ENCODE peak calls at places on chromosome X, in six cellular contexts. One of them, this sample, is unnamed.

GRCh38 chrX:56800801-56801200 is 71.8 kb downstream of the NBDY start:
- DNase-seq in mammary epithelial cell: no peak
- DNase-seq in ovary: no peak
- DNase-seq in prostate gland: no peak
- DNase-seq in GM23338: no peak
- DNase-seq in fibroblast of the aortic adventitia: no peak
- DNase-seq in this sample: no peak

GRCh38 chrX:150508461-150509367 is 59.7 kb upstream of the MTM1 start:
- DNase-seq in fibroblast of the aortic adventitia: peak
- DNase-seq in ovary: peak
- DNase-seq in mammary epithelial cell: no peak
- DNase-seq in prostate gland: peak
- DNase-seq in GM23338: peak
- DNase-seq in this sample: peak

GRCh38 chrX:3651272-3651671 is 62.2 kb downstream of the PRKX start:
- DNase-seq in prostate gland: no peak
- DNase-seq in fibroblast of the aortic adventitia: peak
- DNase-seq in mammary epithelial cell: peak
- DNase-seq in ovary: no peak
- DNase-seq in GM23338: peak
- DNase-seq in this sample: peak

GRCh38 chrX:123175366-123176122 is 8.5 kb upstream of the GRIA3 start:
- DNase-seq in mammary epithelial cell: no peak
- DNase-seq in prostate gland: no peak
- DNase-seq in GM23338: no peak
- DNase-seq in fibroblast of the aortic adventitia: no peak
- DNase-seq in ovary: no peak
- DNase-seq in this sample: no peak

GRCh38 chrX:148381603-148382002 is 118.8 kb upstream of the AFF2 start:
- DNase-seq in fibroblast of the aortic adventitia: no peak
- DNase-seq in GM23338: no peak
- DNase-seq in mammary epithelial cell: no peak
- DNase-seq in ovary: no peak
- DNase-seq in prostate gland: no peak
- DNase-seq in this sample: no peak

GRCh38 chrX:32788936-32789335 is 422.4 kb downstream of the DMD start:
- DNase-seq in GM23338: no peak
- DNase-seq in mammary epithelial cell: no peak
- DNase-seq in ovary: no peak
- DNase-seq in fibroblast of the aortic adventitia: no peak
- DNase-seq in prostate gland: no peak
- DNase-seq in this sample: no peak

GRCh38 chrX:25206761-25207160 is 191.0 kb upstream of the ARX start:
- DNase-seq in fibroblast of the aortic adventitia: peak
- DNase-seq in ovary: no peak
- DNase-seq in prostate gland: no peak
- DNase-seq in mammary epithelial cell: peak
- DNase-seq in GM23338: no peak
- DNase-seq in this sample: no peak

GRCh38 chrX:23341452-23341851 is 6.8 kb downstream of the PTCHD1 start:
- DNase-seq in ovary: no peak
- DNase-seq in fibroblast of the aortic adventitia: no peak
- DNase-seq in mammary epithelial cell: no peak
- DNase-seq in GM23338: no peak
- DNase-seq in prostate gland: no peak
- DNase-seq in this sample: peak

GRCh38 chrX:136866337-136867095 is 14.0 kb downstream of the RBMX start:
- DNase-seq in GM23338: peak
- DNase-seq in mammary epithelial cell: no peak
- DNase-seq in fibroblast of the aortic adventitia: no peak
- DNase-seq in ovary: peak
- DNase-seq in prostate gland: no peak
- DNase-seq in this sample: no peak

GRCh38 chrX:130173190-130173895 is 1.6 kb downstream of the RAB33A start:
- DNase-seq in prostate gland: no peak
- DNase-seq in fibroblast of the aortic adventitia: peak
- DNase-seq in ovary: no peak
- DNase-seq in mammary epithelial cell: no peak
- DNase-seq in GM23338: no peak
- DNase-seq in this sample: peak

GRCh38 chrX:104098151-104098808 is 14.0 kb upstream of the ZCCHC18 start:
- DNase-seq in ovary: no peak
- DNase-seq in prostate gland: peak
- DNase-seq in fibroblast of the aortic adventitia: peak
- DNase-seq in GM23338: peak
- DNase-seq in mammary epithelial cell: peak
- DNase-seq in this sample: peak

GRCh38 chrX:151938172-151938571 is 25.5 kb downstream of the MAGEA4 start:
- DNase-seq in prostate gland: no peak
- DNase-seq in fibroblast of the aortic adventitia: no peak
- DNase-seq in ovary: no peak
- DNase-seq in mammary epithelial cell: peak
- DNase-seq in GM23338: no peak
- DNase-seq in this sample: no peak

DNA sequence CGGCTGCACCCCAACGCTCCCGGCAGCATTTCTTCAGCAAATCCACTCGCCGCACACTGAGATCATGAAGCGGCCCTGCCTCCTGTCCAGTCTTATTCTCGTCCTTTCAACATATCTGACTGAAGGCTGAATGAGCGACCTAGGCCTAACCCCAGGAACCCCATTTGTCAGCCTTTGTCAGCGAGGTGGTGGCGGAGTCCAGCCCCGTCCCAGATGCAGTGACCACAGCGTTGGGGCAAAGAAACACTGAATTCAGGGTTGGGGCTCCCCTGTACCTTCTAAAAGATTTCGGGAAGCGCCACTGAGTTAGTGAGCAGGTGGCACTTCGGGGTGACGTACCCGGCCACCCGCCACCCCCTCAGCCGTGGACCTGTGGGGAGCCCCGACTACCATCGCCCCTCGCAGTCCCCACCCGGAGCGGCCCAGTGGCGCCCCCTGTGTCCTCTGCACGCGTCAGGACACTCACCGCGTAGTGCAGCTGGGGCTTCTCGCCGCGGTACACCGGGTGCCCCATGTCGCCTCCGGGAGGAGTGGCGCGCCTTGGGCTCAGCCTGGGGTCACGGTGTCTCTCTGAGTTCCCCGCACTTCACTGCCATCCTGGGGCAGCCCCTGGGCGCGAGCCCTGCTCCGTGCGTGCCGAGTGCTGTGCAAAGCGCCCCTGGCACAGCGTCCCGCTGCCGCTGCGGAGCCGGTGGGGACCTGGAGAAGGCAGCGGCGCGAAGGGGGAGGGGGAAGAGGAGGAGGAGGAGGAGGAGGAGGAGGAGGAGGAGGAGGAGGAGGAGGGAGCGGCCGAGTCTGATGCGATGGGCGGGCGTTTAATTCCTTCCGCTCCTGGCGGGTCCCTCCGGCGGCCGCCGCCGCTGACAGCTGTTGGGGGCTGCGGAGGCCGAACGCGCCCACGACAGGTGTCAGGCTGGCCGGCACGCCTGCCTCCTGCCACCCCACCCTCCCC is 134.1 kb downstream of the AMELX start:
- DNase-seq in ovary: peak
- DNase-seq in GM23338: peak
- DNase-seq in fibroblast of the aortic adventitia: peak
- DNase-seq in prostate gland: peak
- DNase-seq in mammary epithelial cell: no peak
- DNase-seq in this sample: peak
- H3K4me3 ChIP-seq in ovary: peak
- H3K4me3 ChIP-seq in GM23338: peak
- H3K4me3 ChIP-seq in fibroblast of the aortic adventitia: peak
- H3K4me3 ChIP-seq in prostate gland: peak
- H3K4me3 ChIP-seq in mammary epithelial cell: no peak
- H3K4me3 ChIP-seq in this sample: peak

GRCh38 chrX:39247536-39247935 is 446.3 kb downstream of the MID1IP1 start:
- DNase-seq in prostate gland: no peak
- DNase-seq in mammary epithelial cell: no peak
- DNase-seq in GM23338: no peak
- DNase-seq in ovary: no peak
- DNase-seq in fibroblast of the aortic adventitia: no peak
- DNase-seq in this sample: no peak

GRCh38 chrX:39244146-39244545 is 442.9 kb downstream of the MID1IP1 start:
- DNase-seq in mammary epithelial cell: no peak
- DNase-seq in GM23338: no peak
- DNase-seq in ovary: no peak
- DNase-seq in fibroblast of the aortic adventitia: no peak
- DNase-seq in prostate gland: no peak
- DNase-seq in this sample: no peak

GRCh38 chrX:39238017-39238416 is 436.8 kb downstream of the MID1IP1 start:
- DNase-seq in fibroblast of the aortic adventitia: no peak
- DNase-seq in prostate gland: no peak
- DNase-seq in mammary epithelial cell: no peak
- DNase-seq in ovary: no peak
- DNase-seq in GM23338: no peak
- DNase-seq in this sample: no peak

GRCh38 chrX:39245024-39245423 is 443.8 kb downstream of the MID1IP1 start:
- DNase-seq in fibroblast of the aortic adventitia: no peak
- DNase-seq in mammary epithelial cell: no peak
- DNase-seq in ovary: no peak
- DNase-seq in GM23338: no peak
- DNase-seq in prostate gland: no peak
- DNase-seq in this sample: no peak

DNA sequence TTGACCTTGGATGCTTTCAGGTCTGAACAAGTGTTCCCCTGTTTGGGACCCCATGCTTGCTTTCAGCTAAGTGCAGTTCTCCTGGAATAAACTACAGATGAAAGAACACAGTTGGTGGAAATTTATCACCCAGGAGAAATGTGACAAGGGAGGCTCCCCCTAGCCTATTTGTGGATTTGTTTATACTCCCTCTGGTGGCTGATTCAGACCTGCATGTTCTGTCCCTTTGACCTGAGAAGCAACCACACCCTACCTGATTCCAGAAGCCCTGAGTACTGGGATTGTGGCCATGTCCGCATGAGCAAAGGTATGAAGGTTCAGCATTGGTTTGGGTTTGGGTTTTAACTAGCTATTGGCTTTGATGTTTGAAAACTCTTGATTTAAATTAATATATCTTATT is 440.9 kb downstream of the MID1IP1 start:
- DNase-seq in GM23338: peak
- DNase-seq in mammary epithelial cell: peak
- DNase-seq in prostate gland: peak
- DNase-seq in fibroblast of the aortic adventitia: peak
- DNase-seq in ovary: no peak
- DNase-seq in this sample: peak
- TF ChIP-seq CTCF in GM23338: peak
- TF ChIP-seq CTCF in mammary epithelial cell: peak
- TF ChIP-seq CTCF in prostate gland: peak
- TF ChIP-seq CTCF in fibroblast of the aortic adventitia: peak
- TF ChIP-seq CTCF in ovary: no peak
- TF ChIP-seq CTCF in this sample: peak

GRCh38 chrX:29477878-29478277 is 737.5 kb upstream of the MAGEB2 start:
- DNase-seq in fibroblast of the aortic adventitia: no peak
- DNase-seq in ovary: no peak
- DNase-seq in GM23338: no peak
- DNase-seq in mammary epithelial cell: no peak
- DNase-seq in prostate gland: no peak
- DNase-seq in this sample: no peak
- H3K4me3 ChIP-seq in fibroblast of the aortic adventitia: peak
- H3K4me3 ChIP-seq in ovary: no peak
- H3K4me3 ChIP-seq in GM23338: no peak
- H3K4me3 ChIP-seq in mammary epithelial cell: no peak
- H3K4me3 ChIP-seq in prostate gland: no peak
- H3K4me3 ChIP-seq in this sample: no peak

GRCh38 chrX:115958687-115959359 is 211.7 kb upstream of the AGTR2 start:
- DNase-seq in ovary: no peak
- DNase-seq in prostate gland: no peak
- DNase-seq in mammary epithelial cell: peak
- DNase-seq in GM23338: no peak
- DNase-seq in fibroblast of the aortic adventitia: no peak
- DNase-seq in this sample: no peak

GRCh38 chrX:115952417-115953092 is 218.0 kb upstream of the AGTR2 start:
- DNase-seq in ovary: no peak
- DNase-seq in mammary epithelial cell: no peak
- DNase-seq in fibroblast of the aortic adventitia: no peak
- DNase-seq in prostate gland: no peak
- DNase-seq in GM23338: peak
- DNase-seq in this sample: no peak

GRCh38 chrX:115960440-115961084 is 210.0 kb upstream of the AGTR2 start:
- DNase-seq in fibroblast of the aortic adventitia: no peak
- DNase-seq in prostate gland: no peak
- DNase-seq in mammary epithelial cell: peak
- DNase-seq in GM23338: no peak
- DNase-seq in ovary: no peak
- DNase-seq in this sample: no peak

GRCh38 chrX:115957862-115958490 is 212.6 kb upstream of the AGTR2 start:
- DNase-seq in fibroblast of the aortic adventitia: no peak
- DNase-seq in GM23338: peak
- DNase-seq in ovary: no peak
- DNase-seq in mammary epithelial cell: no peak
- DNase-seq in prostate gland: no peak
- DNase-seq in this sample: no peak
- TF ChIP-seq CTCF in fibroblast of the aortic adventitia: no peak
- TF ChIP-seq CTCF in GM23338: peak
- TF ChIP-seq CTCF in ovary: no peak
- TF ChIP-seq CTCF in mammary epithelial cell: peak
- TF ChIP-seq CTCF in prostate gland: no peak
- TF ChIP-seq CTCF in this sample: no peak

This sample was measured in choroid plexus epithelial cell.